ENCODE peak calls at places on chromosomes 2 and 18, in nine cellular contexts. U, D, Y, F, I, S, N, Z and W are unnamed samples.

GRCh38 chr2:160380613-160381012 is 113.0 kb downstream of the RBMS1 start:
- ATAC-seq in U (no peak), D (no peak), Y (no peak), F (no peak), I (no peak), S (no peak), N (no peak), Z (no peak), W (no peak)

GRCh38 chr2:205593891-205594290 is 88.4 kb upstream of the NRP2 start:
- ATAC-seq in U (no peak), D (no peak), Y (no peak), F (no peak), I (no peak), S (no peak), N (no peak), Z (no peak), W (no peak)

GRCh38 chr2:18626256-18626668 is 36.9 kb upstream of the NT5C1B start:
- ATAC-seq in U (no peak), D (no peak), Y (no peak), F (no peak), I (no peak), S (peak; percentile 66), N (no peak), Z (no peak), W (peak; percentile 18)

GRCh38 chr2:11822746-11823411 is 76.4 kb downstream of the LPIN1 start:
- ATAC-seq in U (no peak), D (no peak), Y (peak; percentile 98), F (no peak), I (peak; percentile 56), S (peak; percentile 78), N (peak; percentile 88), Z (peak; percentile 40), W (no peak)

GRCh38 chr18:76708036-76708726 is 114.2 kb upstream of the ZNF236 start:
- ATAC-seq in U (no peak), D (no peak), Y (no peak), F (no peak), I (no peak), S (no peak), N (no peak), Z (no peak), W (no peak)

GRCh38 chr2:150472122-150472899 is 15.2 kb downstream of the RND3 start:
- ATAC-seq in U (no peak), D (no peak), Y (peak; percentile 81), F (no peak), I (peak; percentile 91), S (peak; percentile 85), N (peak; percentile 64), Z (peak; percentile 75), W (peak; percentile 76)

GRCh38 chr2:43515807-43516497 is 79.9 kb downstream of the THADA start:
- ATAC-seq in U (no peak), D (peak; percentile 45), Y (peak; percentile 13), F (peak; percentile 70), I (peak; percentile 40), S (peak; percentile 14), N (peak; percentile 14), Z (no peak), W (peak; percentile 57)

GRCh38 chr18:76414936-76415621 is 80.0 kb downstream of the ZNF516 start:
- ATAC-seq in U (peak; percentile 87), D (no peak), Y (no peak), F (no peak), I (peak; percentile 67), S (no peak), N (no peak), Z (no peak), W (no peak)

GRCh38 chr2:166658901-166659300 is 164.9 kb upstream of the SCN7A start:
- ATAC-seq in U (no peak), D (no peak), Y (no peak), F (no peak), I (no peak), S (no peak), N (no peak), Z (no peak), W (no peak)